ENCODE peak calls at places on chromosomes 16 and 17, in eight cellular contexts. T is NCI-H460; Z is activated CD8-positive, alpha-beta T cell treated with anti-CD3 and anti-CD28 coated beads for 36 hours; Y is T-helper 2 cell; A is NCI-H510A treated with DMSO at 0.1 percent for 48 hours; I is Right ventricle myocardium superior; H is hypothalamus; J is left cardiac atrium. K is an unnamed sample.

GRCh38 chr16:70473446-70474319 is 19.3 kb downstream of the FCSK start:
- DNase-seq in T (no peak), Z (no peak), Y (no peak), A (no peak), I (no peak), H (no peak), J (no peak), K (no peak)

GRCh38 chr17:5500247-5500803 is 14.0 kb downstream of the MIS12 start:
- DNase-seq in T (no peak), Z (peak), Y (no peak), A (no peak), I (no peak), H (no peak), J (no peak), K (no peak)

GRCh38 chr17:45355087-45355486 is 38.3 kb upstream of the MAP3K14 start:
- DNase-seq in T (no peak), Z (no peak), Y (no peak), A (no peak), I (no peak), H (no peak), J (no peak), K (no peak)

GRCh38 chr16:29645699-29646187 is 17.3 kb upstream of the SPN start:
- DNase-seq in T (no peak), Z (peak), Y (no peak), A (no peak), I (no peak), H (no peak), J (no peak), K (no peak)

GRCh38 chr16:86571197-86571915 is 4.7 kb downstream of the FOXC2 start:
- DNase-seq in T (no peak), Z (no peak), Y (no peak), A (no peak), I (no peak), H (no peak), J (no peak), K (no peak)

GRCh38 chr17:75843577-75844529 is at the start of gene UNC13D:
- DNase-seq in T (no peak), Z (peak), Y (peak), A (no peak), I (peak), H (no peak), J (no peak), K (peak)

GRCh38 chr17:34301986-34302385 is 16.4 kb downstream of the CCL11 start:
- DNase-seq in T (no peak), Z (no peak), Y (no peak), A (no peak), I (no peak), H (no peak), J (no peak), K (no peak)

GRCh38 chr17:72662827-72663190 is 429.7 kb downstream of the SLC39A11 start:
- DNase-seq in T (no peak), Z (no peak), Y (no peak), A (no peak), I (no peak), H (no peak), J (no peak), K (no peak)

GRCh38 chr17:12388206-12388605 is 277.5 kb upstream of the MYOCD start:
- DNase-seq in T (no peak), Z (no peak), Y (no peak), A (no peak), I (no peak), H (no peak), J (no peak), K (no peak)

GRCh38 chr17:6711081-6711674 is 2.0 kb downstream of the SLC13A5 start:
- DNase-seq in T (no peak), Z (no peak), Y (no peak), A (no peak), I (no peak), H (peak), J (no peak), K (peak)

K was measured in testis.